ENCODE peak calls at places on chromosomes 11 and 22, in six cellular contexts. One of them, this sample, is unnamed.

GRCh38 chr11:77557553-77557952 is 32.2 kb upstream of the AQP11 start:
- DNase-seq in mammary epithelial cell: no peak
- DNase-seq in body of pancreas: no peak
- DNase-seq in prostate gland: no peak
- DNase-seq in SK-N-SH: peak
- DNase-seq in testis: no peak
- DNase-seq in this sample: peak

GRCh38 chr11:43942651-43943356 is 367 bp downstream of the C11orf96 start:
- DNase-seq in SK-N-SH: peak
- DNase-seq in prostate gland: no peak
- DNase-seq in testis: no peak
- DNase-seq in mammary epithelial cell: no peak
- DNase-seq in body of pancreas: peak
- DNase-seq in this sample: peak

GRCh38 chr22:28909375-28909774 is 26.0 kb downstream of the ZNRF3 start:
- DNase-seq in SK-N-SH: no peak
- DNase-seq in mammary epithelial cell: no peak
- DNase-seq in body of pancreas: no peak
- DNase-seq in prostate gland: no peak
- DNase-seq in testis: peak
- DNase-seq in this sample: peak

GRCh38 chr11:47148903-47149535 is 27.7 kb downstream of the ARFGAP2 start:
- DNase-seq in prostate gland: no peak
- DNase-seq in SK-N-SH: no peak
- DNase-seq in mammary epithelial cell: no peak
- DNase-seq in body of pancreas: peak
- DNase-seq in testis: no peak
- DNase-seq in this sample: no peak

GRCh38 chr22:20143883-20144665 is 6.8 kb downstream of the CCDC188 start:
- DNase-seq in mammary epithelial cell: no peak
- DNase-seq in body of pancreas: no peak
- DNase-seq in testis: no peak
- DNase-seq in SK-N-SH: no peak
- DNase-seq in prostate gland: no peak
- DNase-seq in this sample: no peak

GRCh38 chr11:98423933-98424332 is 596.8 kb upstream of the CNTN5 start:
- DNase-seq in testis: no peak
- DNase-seq in SK-N-SH: no peak
- DNase-seq in mammary epithelial cell: no peak
- DNase-seq in body of pancreas: no peak
- DNase-seq in prostate gland: no peak
- DNase-seq in this sample: no peak

GRCh38 chr11:10538924-10539323 is 2.1 kb downstream of the RNF141 start:
- DNase-seq in body of pancreas: no peak
- DNase-seq in prostate gland: no peak
- DNase-seq in SK-N-SH: no peak
- DNase-seq in testis: no peak
- DNase-seq in mammary epithelial cell: no peak
- DNase-seq in this sample: no peak

GRCh38 chr11:78418584-78419211 is 1.1 kb upstream of the GAB2 start:
- DNase-seq in testis: no peak
- DNase-seq in SK-N-SH: no peak
- DNase-seq in mammary epithelial cell: no peak
- DNase-seq in body of pancreas: no peak
- DNase-seq in prostate gland: no peak
- DNase-seq in this sample: no peak

GRCh38 chr11:69524991-69525411 is 43.5 kb downstream of the LINC01488 start:
- DNase-seq in mammary epithelial cell: no peak
- DNase-seq in body of pancreas: no peak
- DNase-seq in testis: no peak
- DNase-seq in prostate gland: no peak
- DNase-seq in SK-N-SH: no peak
- DNase-seq in this sample: no peak

GRCh38 chr22:47014636-47014930 is 252.1 kb downstream of the TBC1D22A start:
- DNase-seq in mammary epithelial cell: no peak
- DNase-seq in testis: no peak
- DNase-seq in SK-N-SH: no peak
- DNase-seq in body of pancreas: no peak
- DNase-seq in prostate gland: no peak
- DNase-seq in this sample: no peak

GRCh38 chr11:10866893-10867331 is 9.1 kb upstream of the ZBED5 start:
- DNase-seq in mammary epithelial cell: no peak
- DNase-seq in SK-N-SH: peak
- DNase-seq in prostate gland: no peak
- DNase-seq in testis: no peak
- DNase-seq in body of pancreas: no peak
- DNase-seq in this sample: no peak

GRCh38 chr22:30427871-30428270 is 2.3 kb downstream of the MTFP1 start:
- DNase-seq in body of pancreas: no peak
- DNase-seq in mammary epithelial cell: no peak
- DNase-seq in SK-N-SH: no peak
- DNase-seq in prostate gland: no peak
- DNase-seq in testis: no peak
- DNase-seq in this sample: no peak

GRCh38 chr11:26916805-26917204 is 77.1 kb upstream of the FIBIN start:
- DNase-seq in body of pancreas: no peak
- DNase-seq in prostate gland: no peak
- DNase-seq in SK-N-SH: no peak
- DNase-seq in mammary epithelial cell: no peak
- DNase-seq in testis: no peak
- DNase-seq in this sample: no peak

GRCh38 chr11:79515781-79516180 is 75.0 kb upstream of the TENM4 start:
- DNase-seq in SK-N-SH: no peak
- DNase-seq in prostate gland: no peak
- DNase-seq in testis: no peak
- DNase-seq in body of pancreas: no peak
- DNase-seq in mammary epithelial cell: no peak
- DNase-seq in this sample: no peak

GRCh38 chr22:27905638-27906037 is 13.4 kb downstream of the PITPNB start:
- DNase-seq in body of pancreas: no peak
- DNase-seq in SK-N-SH: no peak
- DNase-seq in prostate gland: no peak
- DNase-seq in mammary epithelial cell: no peak
- DNase-seq in testis: no peak
- DNase-seq in this sample: no peak

GRCh38 chr11:45568031-45568430 is 97.4 kb downstream of the CHST1 start:
- DNase-seq in SK-N-SH: no peak
- DNase-seq in mammary epithelial cell: no peak
- DNase-seq in prostate gland: no peak
- DNase-seq in body of pancreas: no peak
- DNase-seq in testis: no peak
- DNase-seq in this sample: no peak

GRCh38 chr11:131944709-131945108 is 574.3 kb downstream of the NTM start:
- DNase-seq in body of pancreas: no peak
- DNase-seq in SK-N-SH: no peak
- DNase-seq in testis: no peak
- DNase-seq in mammary epithelial cell: no peak
- DNase-seq in prostate gland: no peak
- DNase-seq in this sample: no peak

GRCh38 chr11:95920460-95921105 is 3.3 kb downstream of the MTMR2 start:
- DNase-seq in body of pancreas: no peak
- DNase-seq in mammary epithelial cell: no peak
- DNase-seq in SK-N-SH: no peak
- DNase-seq in prostate gland: no peak
- DNase-seq in testis: no peak
- DNase-seq in this sample: no peak

GRCh38 chr11:47905358-47906059 is 57.4 kb upstream of the NUP160 start:
- DNase-seq in testis: no peak
- DNase-seq in body of pancreas: no peak
- DNase-seq in prostate gland: no peak
- DNase-seq in mammary epithelial cell: no peak
- DNase-seq in SK-N-SH: no peak
- DNase-seq in this sample: no peak

GRCh38 chr22:41178425-41178975 is 26.6 kb upstream of the L3MBTL2 start:
- DNase-seq in SK-N-SH: no peak
- DNase-seq in testis: peak
- DNase-seq in prostate gland: no peak
- DNase-seq in mammary epithelial cell: no peak
- DNase-seq in body of pancreas: no peak
- DNase-seq in this sample: no peak

GRCh38 chr22:49937758-49938564 is 19.5 kb downstream of the CRELD2 start:
- DNase-seq in prostate gland: no peak
- DNase-seq in mammary epithelial cell: no peak
- DNase-seq in testis: no peak
- DNase-seq in SK-N-SH: no peak
- DNase-seq in body of pancreas: no peak
- DNase-seq in this sample: no peak

GRCh38 chr11:57972013-57972367 is 51.7 kb upstream of the OR9Q1 start:
- DNase-seq in mammary epithelial cell: peak
- DNase-seq in testis: peak
- DNase-seq in body of pancreas: peak
- DNase-seq in SK-N-SH: no peak
- DNase-seq in prostate gland: no peak
- DNase-seq in this sample: no peak

GRCh38 chr22:49748514-49748913 is 79.2 kb downstream of the BRD1 start:
- DNase-seq in prostate gland: no peak
- DNase-seq in mammary epithelial cell: no peak
- DNase-seq in SK-N-SH: no peak
- DNase-seq in testis: no peak
- DNase-seq in body of pancreas: no peak
- DNase-seq in this sample: no peak

GRCh38 chr22:24483966-24484545 is 11.1 kb upstream of the UPB1 start:
- DNase-seq in prostate gland: no peak
- DNase-seq in mammary epithelial cell: no peak
- DNase-seq in body of pancreas: no peak
- DNase-seq in SK-N-SH: no peak
- DNase-seq in testis: no peak
- DNase-seq in this sample: no peak

GRCh38 chr11:17985517-17985916 is 27.3 kb downstream of the SERGEF start:
- DNase-seq in testis: no peak
- DNase-seq in body of pancreas: peak
- DNase-seq in SK-N-SH: no peak
- DNase-seq in prostate gland: peak
- DNase-seq in mammary epithelial cell: peak
- DNase-seq in this sample: no peak

GRCh38 chr22:27512283-27512761 is 289.2 kb downstream of the MN1 start:
- DNase-seq in mammary epithelial cell: peak
- DNase-seq in SK-N-SH: no peak
- DNase-seq in prostate gland: peak
- DNase-seq in body of pancreas: peak
- DNase-seq in testis: peak
- DNase-seq in this sample: no peak

GRCh38 chr11:38538866-38539651 is 1941.0 kb upstream of the RAG2 start:
- DNase-seq in mammary epithelial cell: no peak
- DNase-seq in testis: no peak
- DNase-seq in prostate gland: no peak
- DNase-seq in body of pancreas: no peak
- DNase-seq in SK-N-SH: no peak
- DNase-seq in this sample: no peak

GRCh38 chr11:134950692-134951304 is 538.8 kb upstream of the B3GAT1 start:
- DNase-seq in mammary epithelial cell: no peak
- DNase-seq in testis: no peak
- DNase-seq in SK-N-SH: no peak
- DNase-seq in body of pancreas: no peak
- DNase-seq in prostate gland: no peak
- DNase-seq in this sample: no peak

GRCh38 chr11:93559681-93560080 is 16.5 kb upstream of the SMCO4 start:
- DNase-seq in body of pancreas: no peak
- DNase-seq in prostate gland: no peak
- DNase-seq in SK-N-SH: no peak
- DNase-seq in mammary epithelial cell: no peak
- DNase-seq in testis: no peak
- DNase-seq in this sample: no peak

GRCh38 chr11:118789501-118790356 is 1.2 kb downstream of the DDX6 start:
- DNase-seq in mammary epithelial cell: peak
- DNase-seq in SK-N-SH: no peak
- DNase-seq in body of pancreas: peak
- DNase-seq in testis: no peak
- DNase-seq in prostate gland: peak
- DNase-seq in this sample: peak

GRCh38 chr11:105713696-105714095 is 103.8 kb downstream of the GRIA4 start:
- DNase-seq in prostate gland: no peak
- DNase-seq in body of pancreas: no peak
- DNase-seq in mammary epithelial cell: no peak
- DNase-seq in testis: no peak
- DNase-seq in SK-N-SH: no peak
- DNase-seq in this sample: no peak

GRCh38 chr11:102061276-102061675 is 14.0 kb downstream of the CFAP300 start:
- DNase-seq in prostate gland: no peak
- DNase-seq in SK-N-SH: no peak
- DNase-seq in testis: peak
- DNase-seq in body of pancreas: no peak
- DNase-seq in mammary epithelial cell: no peak
- DNase-seq in this sample: no peak
- TF ChIP-seq CTCF in prostate gland: no peak
- TF ChIP-seq CTCF in SK-N-SH: peak
- TF ChIP-seq CTCF in testis: no peak
- TF ChIP-seq CTCF in body of pancreas: no peak
- TF ChIP-seq CTCF in mammary epithelial cell: peak
- TF ChIP-seq CTCF in this sample: no peak

GRCh38 chr11:60764879-60765278 is 8.2 kb downstream of the MS4A15 start:
- DNase-seq in body of pancreas: no peak
- DNase-seq in SK-N-SH: no peak
- DNase-seq in testis: no peak
- DNase-seq in mammary epithelial cell: no peak
- DNase-seq in prostate gland: no peak
- DNase-seq in this sample: peak

GRCh38 chr11:60763692-60764369 is 7.2 kb downstream of the MS4A15 start:
- DNase-seq in prostate gland: no peak
- DNase-seq in mammary epithelial cell: no peak
- DNase-seq in body of pancreas: no peak
- DNase-seq in SK-N-SH: no peak
- DNase-seq in testis: no peak
- DNase-seq in this sample: peak

GRCh38 chr11:60765355-60765754 is 8.7 kb downstream of the MS4A15 start:
- DNase-seq in testis: no peak
- DNase-seq in prostate gland: no peak
- DNase-seq in mammary epithelial cell: no peak
- DNase-seq in SK-N-SH: no peak
- DNase-seq in body of pancreas: no peak
- DNase-seq in this sample: peak

GRCh38 chr11:60761436-60762190 is 4.9 kb downstream of the MS4A15 start:
- DNase-seq in mammary epithelial cell: no peak
- DNase-seq in testis: no peak
- DNase-seq in SK-N-SH: no peak
- DNase-seq in prostate gland: no peak
- DNase-seq in body of pancreas: no peak
- DNase-seq in this sample: no peak

GRCh38 chr11:60762851-60763691 is 6.4 kb downstream of the MS4A15 start:
- DNase-seq in prostate gland: no peak
- DNase-seq in body of pancreas: peak
- DNase-seq in testis: no peak
- DNase-seq in mammary epithelial cell: no peak
- DNase-seq in SK-N-SH: no peak
- DNase-seq in this sample: peak
- TF ChIP-seq CTCF in prostate gland: no peak
- TF ChIP-seq CTCF in body of pancreas: peak
- TF ChIP-seq CTCF in testis: no peak
- TF ChIP-seq CTCF in mammary epithelial cell: peak
- TF ChIP-seq CTCF in SK-N-SH: peak
- TF ChIP-seq CTCF in this sample: no peak

GRCh38 chr11:86818466-86819282 is 18.3 kb downstream of the PRSS23 start:
- DNase-seq in body of pancreas: no peak
- DNase-seq in prostate gland: peak
- DNase-seq in testis: no peak
- DNase-seq in mammary epithelial cell: peak
- DNase-seq in SK-N-SH: peak
- DNase-seq in this sample: peak
- TF ChIP-seq CTCF in body of pancreas: peak
- TF ChIP-seq CTCF in prostate gland: peak
- TF ChIP-seq CTCF in testis: peak
- TF ChIP-seq CTCF in mammary epithelial cell: peak
- TF ChIP-seq CTCF in SK-N-SH: peak
- TF ChIP-seq CTCF in this sample: peak

GRCh38 chr11:129313588-129314288 is 61.9 kb upstream of the BARX2 start:
- DNase-seq in body of pancreas: peak
- DNase-seq in mammary epithelial cell: no peak
- DNase-seq in SK-N-SH: no peak
- DNase-seq in testis: no peak
- DNase-seq in prostate gland: no peak
- DNase-seq in this sample: no peak
- TF ChIP-seq CTCF in body of pancreas: no peak
- TF ChIP-seq CTCF in mammary epithelial cell: no peak
- TF ChIP-seq CTCF in SK-N-SH: no peak
- TF ChIP-seq CTCF in testis: no peak
- TF ChIP-seq CTCF in prostate gland: no peak
- TF ChIP-seq CTCF in this sample: no peak

This sample was measured in GM20000.